ENCODE peak calls at places on chromosome 10, in six cellular contexts. T, C, U, E, P and L are unnamed samples.

GRCh38 chr10:93993782-93994668 is at the start of gene PLCE1:
- DNase-seq in T (no peak), C (peak; percentile 66), U (peak; percentile 71), E (peak; percentile 34), P (peak; percentile 24), L (no peak)

GRCh38 chr10:84946984-84947383 is 618.6 kb downstream of the CCSER2 start:
- DNase-seq in T (no peak), C (no peak), U (no peak), E (no peak), P (no peak), L (no peak)

GRCh38 chr10:42646692-42647640 is 8.6 kb upstream of the ZNF33B start:
- DNase-seq in T (no peak), C (no peak), U (no peak), E (no peak), P (no peak), L (no peak)

GRCh38 chr10:3102721-3103410 is 35.5 kb downstream of the PFKP start:
- DNase-seq in T (no peak), C (no peak), U (no peak), E (peak; percentile 41), P (no peak), L (no peak)

GRCh38 chr10:10663587-10663986 is 354.1 kb upstream of the CELF2 start:
- DNase-seq in T (no peak), C (no peak), U (no peak), E (peak; percentile 22), P (no peak), L (no peak)

GRCh38 chr10:120873741-120874140 is 22.6 kb downstream of the WDR11 start:
- DNase-seq in T (no peak), C (no peak), U (no peak), E (no peak), P (no peak), L (no peak)

GRCh38 chr10:43138757-43139241 is 554 bp downstream of the CSGALNACT2 start:
- DNase-seq in T (no peak), C (peak; percentile 71), U (no peak), E (peak; percentile 46), P (no peak), L (no peak)

GRCh38 chr10:129531195-129531968 is 64.3 kb downstream of the MGMT start:
- DNase-seq in T (peak; percentile 11), C (no peak), U (no peak), E (peak; percentile 75), P (no peak), L (no peak)

GRCh38 chr10:75165684-75166622 is 44.6 kb upstream of the VDAC2 start:
- DNase-seq in T (no peak), C (peak; percentile 84), U (no peak), E (peak; percentile 50), P (no peak), L (no peak)

GRCh38 chr10:94640562-94640961 is 43.0 kb upstream of the CYP2C18 start:
- DNase-seq in T (no peak), C (no peak), U (no peak), E (no peak), P (no peak), L (no peak)

GRCh38 chr10:131431541-131431940 is 120.0 kb upstream of the TCERG1L start:
- DNase-seq in T (no peak), C (no peak), U (no peak), E (no peak), P (no peak), L (no peak)

GRCh38 chr10:126955934-126956711 is 50.9 kb downstream of the DOCK1 start:
- DNase-seq in T (no peak), C (no peak), U (no peak), E (peak; percentile 6), P (no peak), L (no peak)

GRCh38 chr10:133289761-133290160 is 13.1 kb upstream of the ADAM8 start:
- DNase-seq in T (no peak), C (no peak), U (no peak), E (no peak), P (no peak), L (no peak)

GRCh38 chr10:88792656-88793055 is 9.9 kb upstream of the LIPM start:
- DNase-seq in T (no peak), C (no peak), U (peak; percentile 69), E (peak; percentile 83), P (no peak), L (peak; percentile 93)

GRCh38 chr10:95247200-95247880 is 43.5 kb downstream of the PDLIM1 start:
- DNase-seq in T (no peak), C (peak; percentile 46), U (no peak), E (peak; percentile 89), P (no peak), L (no peak)

GRCh38 chr10:90849956-90850749 is 7.7 kb downstream of the HTR7 start:
- DNase-seq in T (no peak), C (no peak), U (no peak), E (peak; percentile 15), P (no peak), L (no peak)

GRCh38 chr10:90642136-90642535 is 215.7 kb downstream of the HTR7 start:
- DNase-seq in T (peak; percentile 19), C (no peak), U (no peak), E (peak; percentile 71), P (no peak), L (no peak)

GRCh38 chr10:104328916-104329710 is 9.2 kb downstream of the ITPRIP start:
- DNase-seq in T (peak; percentile 77), C (no peak), U (peak; percentile 63), E (peak; percentile 90), P (peak; percentile 88), L (peak; percentile 93)

DNA sequence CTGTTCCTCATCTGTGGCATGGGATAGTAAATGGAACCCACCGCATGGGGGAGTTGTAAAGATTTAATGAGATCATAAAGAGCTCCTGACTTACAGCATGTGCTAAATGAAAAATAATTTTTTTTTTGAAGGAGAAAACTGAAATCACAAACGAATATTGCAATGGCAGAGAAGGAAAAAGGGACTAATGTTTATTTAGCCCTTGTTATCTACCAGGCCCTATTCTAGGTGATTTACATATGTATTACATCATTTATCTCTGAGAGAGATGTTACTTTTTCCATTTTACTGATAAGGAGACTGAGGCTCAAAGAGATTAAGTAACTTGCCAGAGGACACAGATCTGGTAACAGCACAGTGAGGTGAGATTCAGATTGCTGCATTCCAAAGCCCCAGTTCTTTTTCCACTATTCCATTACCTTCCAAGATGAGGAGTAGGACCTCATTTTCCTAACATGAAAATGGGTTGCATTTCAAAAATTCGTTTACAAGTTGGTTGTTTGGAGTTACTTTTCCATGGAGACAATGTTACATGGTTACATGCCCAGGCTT is 28.6 kb downstream of the VCL start:
- DNase-seq in T (no peak), C (no peak), U (no peak), E (no peak), P (no peak), L (no peak)
- TF ChIP-seq CTCF in T (peak; percentile 9), C (no peak), U (no peak), E (peak; percentile 7), P (no peak), L (no peak)

DNA sequence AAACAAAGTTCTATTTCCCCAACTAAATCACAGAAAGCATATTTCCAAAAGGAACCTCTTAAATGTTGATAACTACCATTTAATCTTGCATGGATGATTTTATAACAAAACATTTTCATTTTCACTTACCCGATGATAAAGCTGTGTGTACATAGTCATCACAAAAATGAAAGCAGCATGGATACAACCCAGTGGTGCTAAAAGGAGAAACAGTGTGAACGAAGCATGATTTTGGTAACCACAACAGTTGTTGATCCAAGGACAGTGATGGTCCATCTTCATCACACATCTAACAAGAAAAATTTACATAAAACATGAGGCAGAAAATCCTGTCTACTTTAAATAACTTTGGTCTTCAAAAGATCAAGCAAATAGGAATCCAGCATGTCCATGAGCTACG is 4.7 kb downstream of the ZDHHC6 start:
- DNase-seq in T (no peak), C (no peak), U (no peak), E (no peak), P (no peak), L (no peak)
- TF ChIP-seq CTCF in T (no peak), C (no peak), U (no peak), E (no peak), P (no peak), L (no peak)

DNA sequence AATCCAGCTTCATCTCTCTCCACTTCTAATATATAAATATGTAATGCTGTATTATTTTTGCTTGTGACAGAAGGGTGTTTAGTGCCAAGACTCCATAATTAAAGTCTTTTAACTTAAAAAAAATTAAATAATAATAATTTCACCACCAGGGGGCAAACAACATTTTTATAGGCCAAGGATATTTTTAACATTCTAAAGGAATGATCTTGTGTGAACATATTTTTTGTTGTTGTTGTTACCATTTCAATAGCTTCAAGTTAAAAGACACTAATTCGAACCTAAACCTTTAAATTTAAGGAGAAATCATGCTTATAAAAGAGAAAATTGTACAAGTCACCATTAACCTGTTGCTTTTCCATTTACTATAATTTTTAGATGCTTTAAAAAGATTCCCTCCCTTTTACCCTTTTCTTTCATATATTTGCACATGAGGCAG is 7.5 kb upstream of the DNAJC1 start:
- DNase-seq in T (no peak), C (peak; percentile 55), U (no peak), E (peak; percentile 45), P (no peak), L (no peak)
- TF ChIP-seq CTCF in T (peak; percentile 18), C (peak; percentile 21), U (peak; percentile 53), E (peak; percentile 41), P (peak; percentile 24), L (peak; percentile 74)

GRCh38 chr10:58965855-58966254 is 210.6 kb upstream of the PHYHIPL start:
- DNase-seq in T (no peak), C (no peak), U (no peak), E (no peak), P (no peak), L (no peak)

GRCh38 chr10:58957517-58957916 is 218.9 kb upstream of the PHYHIPL start:
- DNase-seq in T (no peak), C (no peak), U (no peak), E (no peak), P (no peak), L (no peak)

GRCh38 chr10:58967551-58968418 is 208.7 kb upstream of the PHYHIPL start:
- DNase-seq in T (no peak), C (no peak), U (peak; percentile 49), E (no peak), P (no peak), L (no peak)

GRCh38 chr10:58963723-58964124 is 212.7 kb upstream of the PHYHIPL start:
- DNase-seq in T (no peak), C (no peak), U (no peak), E (no peak), P (no peak), L (no peak)

DNA sequence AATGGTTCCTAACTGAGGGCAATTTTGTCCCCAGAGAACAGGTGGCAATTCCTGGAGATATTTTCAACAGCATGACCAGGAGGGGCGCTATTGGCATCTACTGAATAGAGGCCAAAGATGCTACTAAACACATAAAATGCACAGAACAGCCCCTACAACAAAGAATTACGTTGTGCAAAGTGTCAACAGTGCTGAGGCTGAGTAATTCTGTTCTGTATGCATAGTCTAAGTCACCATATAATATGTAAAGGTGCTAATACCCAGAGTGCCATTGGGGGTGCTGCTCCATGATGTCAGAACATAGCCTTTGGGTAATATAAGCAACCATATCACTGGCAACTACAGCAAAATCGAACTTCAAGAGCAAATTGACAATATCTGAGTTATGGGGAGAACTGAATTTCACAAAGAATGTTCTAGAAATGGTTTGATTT is 213.3 kb upstream of the PHYHIPL start:
- DNase-seq in T (no peak), C (no peak), U (no peak), E (no peak), P (no peak), L (no peak)
- TF ChIP-seq CTCF in T (peak; percentile 25), C (peak; percentile 19), U (no peak), E (peak; percentile 37), P (no peak), L (peak; percentile 27)

GRCh38 chr10:119428789-119429188 is 113.7 kb downstream of the RGS10 start:
- DNase-seq in T (no peak), C (no peak), U (no peak), E (no peak), P (no peak), L (no peak)
- TF ChIP-seq CTCF in T (no peak), C (no peak), U (no peak), E (no peak), P (no peak), L (no peak)

GRCh38 chr10:124742418-124743187 is 1.6 kb downstream of the FAM53B start:
- DNase-seq in T (no peak), C (peak; percentile 37), U (no peak), E (peak; percentile 58), P (no peak), L (no peak)
- TF ChIP-seq CTCF in T (peak; percentile 45), C (peak; percentile 38), U (peak; percentile 9), E (peak; percentile 62), P (no peak), L (peak; percentile 17)